ENCODE peak calls at places on chromosome 5, in four cellular contexts. N is IMR-90, C is A549, S is K562. D is an unnamed sample.

GRCh38 chr5:148856009-148856367 is 29.6 kb downstream of the ADRB2 start:
- DNase-seq in C (no peak), N (no peak), S (no peak), D (no peak)

GRCh38 chr5:7361593-7361992 is 34.3 kb upstream of the ADCY2 start:
- DNase-seq in N (no peak), C (no peak), S (no peak), D (no peak)

GRCh38 chr5:126410623-126411022 is 12.6 kb upstream of the GRAMD2B start:
- DNase-seq in N (no peak), C (no peak), S (no peak), D (no peak)

GRCh38 chr5:10583663-10584572 is 20.0 kb downstream of the ANKRD33B start:
- DNase-seq in C (no peak), S (no peak), N (no peak), D (no peak)

GRCh38 chr5:108380531-108381021 is 1.3 kb downstream of the FBXL17 start:
- DNase-seq in S (peak), N (peak), C (peak), D (peak)

GRCh38 chr5:83102581-83102980 is 25.2 kb downstream of the XRCC4 start:
- DNase-seq in N (peak), C (no peak), S (no peak), D (no peak)

GRCh38 chr5:73507062-73507461 is 8.8 kb downstream of the BTF3 start:
- DNase-seq in N (no peak), C (no peak), S (no peak), D (no peak)

GRCh38 chr5:140043508-140043872 is 391 bp upstream of the NRG2 start:
- DNase-seq in S (peak), N (no peak), C (peak), D (no peak)

GRCh38 chr5:172644711-172645110 is 3.6 kb downstream of the NEURL1B start:
- DNase-seq in N (no peak), C (no peak), S (no peak), D (no peak)

GRCh38 chr5:116947691-116948528 is 373.3 kb upstream of the SEMA6A start:
- DNase-seq in C (peak), S (peak), N (no peak), D (peak)
- TF ChIP-seq ELK1 in C (no peak), S (no peak), N (no peak), D (no peak)

DNA sequence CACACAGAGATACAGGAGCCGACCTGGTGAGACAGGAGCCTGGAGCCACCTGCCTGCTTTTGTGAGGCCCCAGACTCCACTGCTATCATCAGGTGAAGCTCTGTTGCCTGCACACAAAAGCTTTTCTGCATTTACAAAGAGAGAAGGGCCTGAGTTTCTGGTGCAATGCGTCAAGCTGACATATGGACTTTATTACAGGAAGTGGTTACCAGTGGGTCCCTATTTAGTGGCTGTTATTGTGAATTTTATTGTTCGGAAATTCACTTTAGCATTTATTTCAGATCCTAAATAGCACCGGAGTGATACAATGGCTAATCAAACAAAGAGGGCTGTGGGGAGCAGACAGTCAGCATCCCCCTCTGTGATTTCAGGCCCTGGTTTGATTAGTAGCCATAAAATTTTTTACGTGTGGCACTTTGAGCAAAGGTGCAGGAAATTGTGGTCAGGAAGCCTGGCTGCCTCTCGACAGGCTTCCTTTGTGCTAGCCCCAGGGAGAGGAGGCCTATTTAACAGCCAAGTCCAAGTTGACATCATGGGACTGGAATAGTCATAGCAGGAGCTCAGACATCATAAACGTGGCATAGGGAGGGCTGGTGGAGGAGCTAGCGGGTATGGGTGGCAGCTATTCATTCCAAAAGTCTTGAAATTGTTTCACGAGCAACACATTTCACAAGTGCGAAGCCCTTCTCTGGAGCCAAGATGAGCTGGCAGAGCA is 8.4 kb downstream of the TGFBI start:
- DNase-seq in N (peak), C (no peak), S (no peak), D (peak)
- TF ChIP-seq BHLHE40 in N (no peak), C (no peak), S (no peak), D (no peak)

DNA sequence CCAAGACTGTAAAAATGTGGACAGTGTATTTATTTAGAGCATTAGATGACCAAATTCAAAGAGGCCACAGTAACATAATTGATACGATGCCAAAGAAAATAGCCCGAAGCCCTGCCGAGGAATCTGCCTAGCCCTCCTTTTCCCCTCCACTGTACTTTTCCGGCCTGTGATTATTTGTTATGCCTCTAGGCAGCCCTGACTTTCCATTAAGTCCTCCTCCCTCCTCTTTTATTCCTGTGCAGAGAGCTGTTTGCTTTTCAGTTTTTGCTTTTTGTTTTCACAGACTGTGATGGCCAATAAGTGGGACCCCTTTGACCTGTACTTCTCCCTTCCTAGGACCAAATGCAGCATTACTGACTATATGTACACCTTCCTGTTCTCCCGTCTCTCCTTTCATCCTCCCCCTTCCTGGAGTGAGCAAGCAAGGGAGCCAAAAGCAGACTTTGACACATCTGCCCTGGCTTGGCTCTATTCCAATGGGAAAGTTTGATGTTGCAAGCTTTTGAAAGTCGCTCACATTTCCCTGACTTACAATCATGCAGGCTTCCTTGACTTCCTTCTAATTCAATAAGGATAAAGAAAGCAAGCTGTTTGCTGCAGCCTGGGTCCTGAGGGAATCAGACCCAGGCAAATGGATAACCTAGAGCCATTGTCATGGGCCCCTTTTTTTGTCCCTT is 76.1 kb downstream of the NREP start:
- DNase-seq in S (no peak), N (peak), C (peak), D (no peak)
- TF ChIP-seq ELK1 in S (no peak), N (no peak), C (no peak), D (no peak)

GRCh38 chr5:79236970-79237734 is 1.2 kb downstream of the JMY start:
- DNase-seq in S (peak), N (peak), C (peak), D (no peak)

GRCh38 chr5:79235578-79236363 is at the start of gene JMY:
- DNase-seq in S (peak), C (peak), N (peak), D (no peak)

GRCh38 chr5:79235222-79235577 is 731 bp upstream of the JMY start:
- DNase-seq in N (peak), C (peak), S (no peak), D (no peak)

GRCh38 chr5:79237735-79238560 is 2.0 kb downstream of the JMY start:
- DNase-seq in C (no peak), N (no peak), S (no peak), D (no peak)

GRCh38 chr5:79236364-79236969 is 536 bp downstream of the JMY start:
- DNase-seq in N (peak), C (peak), S (peak), D (no peak)
- TF ChIP-seq BHLHE40 in N (no peak), C (no peak), S (no peak), D (no peak)

GRCh38 chr5:35443803-35444595 is 173.7 kb upstream of the SPEF2 start:
- DNase-seq in C (no peak), N (no peak), S (no peak), D (no peak)
- TF ChIP-seq ELK1 in C (no peak), N (no peak), S (no peak), D (no peak)

GRCh38 chr5:141373673-141374317 is at the start of gene PCDHGA6:
- DNase-seq in N (peak), C (no peak), S (no peak), D (no peak)
- TF ChIP-seq BHLHE40 in N (no peak), C (no peak), S (no peak), D (no peak)

GRCh38 chr5:17763301-17763700 is 129.0 kb downstream of the TAF11L14 start:
- DNase-seq in N (peak), S (no peak), C (no peak), D (no peak)
- TF ChIP-seq ELK1 in N (no peak), S (no peak), C (no peak), D (no peak)

DNA sequence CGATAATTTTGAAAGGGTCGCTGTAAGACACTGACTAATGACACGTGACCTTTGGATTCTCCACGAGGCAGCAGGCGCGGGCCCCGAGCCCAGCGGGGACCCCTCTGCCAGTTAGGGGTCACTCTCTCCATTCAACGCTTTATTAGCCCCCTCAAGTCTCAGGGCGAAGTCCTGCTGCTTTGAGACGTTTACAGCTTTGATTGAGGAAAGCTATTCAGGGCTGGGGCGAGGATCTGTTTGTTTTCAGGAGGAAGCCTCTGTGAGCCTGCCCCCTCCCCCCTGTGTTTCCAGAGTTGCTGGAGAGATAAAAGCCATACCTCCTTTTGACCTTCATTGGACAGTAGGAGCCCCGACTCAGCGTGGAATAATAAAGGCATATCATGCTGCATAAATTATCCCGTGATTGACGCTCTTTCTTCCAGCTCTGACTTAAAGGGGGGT is 31.4 kb upstream of the MSX2 start:
- DNase-seq in N (no peak), S (no peak), C (no peak), D (no peak)
- TF ChIP-seq BHLHE40 in N (no peak), S (no peak), C (no peak), D (no peak)

GRCh38 chr5:68171101-68171558 is 44.4 kb upstream of the PIK3R1 start:
- DNase-seq in S (no peak), C (no peak), N (peak), D (no peak)
- TF ChIP-seq ELK1 in S (no peak), C (no peak), N (no peak), D (no peak)

GRCh38 chr5:154977409-154977808 is 36.1 kb upstream of the KIF4B start:
- DNase-seq in S (no peak), N (peak), C (peak), D (no peak)

GRCh38 chr5:154968953-154969352 is 28.1 kb downstream of the MRPL22 start:
- DNase-seq in N (no peak), S (peak), C (no peak), D (no peak)

GRCh38 chr5:154970759-154971158 is 29.9 kb downstream of the MRPL22 start:
- DNase-seq in C (no peak), N (peak), S (no peak), D (no peak)

GRCh38 chr5:154971501-154971900 is 30.6 kb downstream of the MRPL22 start:
- DNase-seq in N (peak), S (no peak), C (no peak), D (no peak)

GRCh38 chr5:154972476-154973080 is 31.7 kb downstream of the MRPL22 start:
- DNase-seq in S (no peak), N (peak), C (peak), D (no peak)
- TF ChIP-seq BHLHE40 in S (no peak), N (no peak), C (no peak), D (no peak)

D was measured in GM12878.